ENCODE peak calls at places on chromosomes 7 and 10, in seven cellular contexts. H is left cardiac atrium; X is CD4-positive, alpha-beta T cell; S is right cardiac atrium; Y is Right ventricle myocardium superior; E is gastroesophageal sphincter; V is activated T-cell treated with anti-CD3 and anti-CD28 coated beads, Interleukin-2, amount 50 U/mL, for 4 hours. M is an unnamed sample.

GRCh38 chr10:79247373-79248137 is 99.7 kb upstream of the PPIF start:
- ATAC-seq in H (no peak), X (no peak), S (no peak), Y (no peak), E (no peak), V (no peak), M (peak; percentile 62)

GRCh38 chr10:133021116-133021962 is 66.4 kb upstream of the ADGRA1 start:
- ATAC-seq in H (no peak), X (no peak), S (no peak), Y (no peak), E (no peak), V (no peak), M (no peak)

GRCh38 chr10:111598433-111599059 is 521.7 kb downstream of the ADRA2A start:
- ATAC-seq in H (peak; percentile 77), X (peak; percentile 49), S (peak; percentile 74), Y (peak; percentile 79), E (no peak), V (peak; percentile 71), M (peak; percentile 65)

GRCh38 chr10:17808971-17809841 is at the start of gene MRC1:
- ATAC-seq in H (peak; percentile 77), X (no peak), S (peak; percentile 69), Y (peak; percentile 68), E (peak; percentile 71), V (no peak), M (peak; percentile 18)

GRCh38 chr7:28168393-28169158 is 12.0 kb downstream of the JAZF1 start:
- ATAC-seq in H (no peak), X (no peak), S (no peak), Y (no peak), E (no peak), V (no peak), M (peak; percentile 60)

GRCh38 chr7:135620980-135621850 is 41.1 kb upstream of the STMP1 start:
- ATAC-seq in H (peak; percentile 70), X (peak; percentile 51), S (peak; percentile 51), Y (peak; percentile 71), E (peak; percentile 67), V (no peak), M (no peak)

GRCh38 chr7:107711301-107711700 is 32.6 kb upstream of the CBLL1 start:
- ATAC-seq in H (no peak), X (no peak), S (no peak), Y (no peak), E (no peak), V (no peak), M (no peak)

GRCh38 chr7:101575731-101576130 is 53.4 kb downstream of the MYL10 start:
- ATAC-seq in H (no peak), X (no peak), S (no peak), Y (no peak), E (no peak), V (no peak), M (no peak)

GRCh38 chr7:485188-486081 is 34.2 kb downstream of the PDGFA start:
- ATAC-seq in H (peak; percentile 62), X (no peak), S (peak; percentile 74), Y (peak; percentile 69), E (peak; percentile 46), V (no peak), M (no peak)

GRCh38 chr10:110706690-110707098 is 62.6 kb downstream of the RBM20 start:
- ATAC-seq in H (no peak), X (no peak), S (no peak), Y (no peak), E (no peak), V (no peak), M (no peak)

GRCh38 chr10:50432206-50432605 is 180.9 kb upstream of the ASAH2 start:
- ATAC-seq in H (no peak), X (no peak), S (no peak), Y (no peak), E (no peak), V (peak; percentile 16), M (peak; percentile 15)

GRCh38 chr10:79354141-79354540 is 6.9 kb downstream of the PPIF start:
- ATAC-seq in H (no peak), X (no peak), S (no peak), Y (no peak), E (no peak), V (no peak), M (no peak)

GRCh38 chr7:141563956-141564623 is 12.9 kb downstream of the AGK start:
- ATAC-seq in H (no peak), X (no peak), S (no peak), Y (no peak), E (no peak), V (peak; percentile 98), M (peak; percentile 96)